ENCODE peak calls at places on chromosome 18, in eight cellular contexts. H is neuronal stem cell, X is fibroblast of lung, K is upper lobe of right lung, T is coronary artery, I is left ventricle myocardium inferior, M is tibial artery, N is IMR-90. R is an unnamed sample.

GRCh38 chr18:54382733-54383252 is 25.1 kb downstream of the C18orf54 start:
- DNase-seq in H (no peak), X (no peak), K (no peak), T (no peak), I (no peak), M (no peak), N (no peak), R (no peak)

GRCh38 chr18:62017618-62018017 is 124.8 kb upstream of the RNF152 start:
- DNase-seq in H (no peak), X (no peak), K (no peak), T (no peak), I (no peak), M (no peak), N (no peak), R (no peak)

GRCh38 chr18:46322411-46322891 is 218.3 kb downstream of the HAUS1 start:
- DNase-seq in H (no peak), X (peak; percentile 48), K (no peak), T (no peak), I (no peak), M (no peak), N (no peak), R (no peak)

GRCh38 chr18:46182633-46183401 is 78.6 kb downstream of the HAUS1 start:
- DNase-seq in H (no peak), X (peak; percentile 52), K (no peak), T (no peak), I (no peak), M (no peak), N (peak; percentile 34), R (no peak)

GRCh38 chr18:24246143-24246542 is 107.3 kb downstream of the CABYR start:
- DNase-seq in H (no peak), X (no peak), K (no peak), T (no peak), I (no peak), M (no peak), N (no peak), R (no peak)

GRCh38 chr18:64137914-64138313 is 11.0 kb downstream of the LINC00305 start:
- DNase-seq in H (no peak), X (no peak), K (no peak), T (no peak), I (no peak), M (no peak), N (no peak), R (no peak)

GRCh38 chr18:60870261-60870966 is 462.8 kb upstream of the CDH20 start:
- DNase-seq in H (no peak), X (no peak), K (no peak), T (no peak), I (no peak), M (no peak), N (no peak), R (no peak)

GRCh38 chr18:32771871-32772499 is 838 bp downstream of the KLHL14 start:
- DNase-seq in H (no peak), X (no peak), K (no peak), T (no peak), I (no peak), M (no peak), N (no peak), R (no peak)

GRCh38 chr18:51266736-51267135 is 69.3 kb upstream of the MEX3C start:
- DNase-seq in H (no peak), X (no peak), K (no peak), T (no peak), I (no peak), M (no peak), N (no peak), R (no peak)

GRCh38 chr18:49044898-49045297 is 94.1 kb upstream of the SMAD7 start:
- DNase-seq in H (no peak), X (no peak), K (no peak), T (no peak), I (no peak), M (no peak), N (no peak), R (no peak)

GRCh38 chr18:14922031-14922430 is 174.1 kb downstream of the ANKRD30B start:
- DNase-seq in H (no peak), X (no peak), K (no peak), T (peak; percentile 19), I (no peak), M (no peak), N (no peak), R (no peak)

GRCh38 chr18:12973562-12974213 is 17.5 kb upstream of the CEP192 start:
- DNase-seq in H (no peak), X (no peak), K (no peak), T (no peak), I (no peak), M (no peak), N (no peak), R (no peak)

GRCh38 chr18:62420151-62420512 is 95.0 kb downstream of the TNFRSF11A start:
- DNase-seq in H (no peak), X (peak; percentile 65), K (no peak), T (no peak), I (no peak), M (no peak), N (peak; percentile 34), R (no peak)

GRCh38 chr18:70289351-70290330 is 796 bp downstream of the SOCS6 start:
- DNase-seq in H (peak; percentile 36), X (peak; percentile 46), K (peak; percentile 77), T (no peak), I (peak; percentile 35), M (no peak), N (peak; percentile 31), R (peak; percentile 62)

GRCh38 chr18:31065036-31065773 is 22.7 kb upstream of the DSC3 start:
- DNase-seq in H (no peak), X (peak; percentile 10), K (no peak), T (no peak), I (no peak), M (no peak), N (no peak), R (no peak)

GRCh38 chr18:39939209-39939608 is 2015.8 kb upstream of the PIK3C3 start:
- DNase-seq in H (no peak), X (no peak), K (no peak), T (no peak), I (no peak), M (no peak), N (no peak), R (no peak)

GRCh38 chr18:27605107-27605834 is 420.2 kb upstream of the CHST9 start:
- DNase-seq in H (peak; percentile 85), X (peak; percentile 68), K (no peak), T (no peak), I (no peak), M (no peak), N (peak; percentile 65), R (no peak)

DNA sequence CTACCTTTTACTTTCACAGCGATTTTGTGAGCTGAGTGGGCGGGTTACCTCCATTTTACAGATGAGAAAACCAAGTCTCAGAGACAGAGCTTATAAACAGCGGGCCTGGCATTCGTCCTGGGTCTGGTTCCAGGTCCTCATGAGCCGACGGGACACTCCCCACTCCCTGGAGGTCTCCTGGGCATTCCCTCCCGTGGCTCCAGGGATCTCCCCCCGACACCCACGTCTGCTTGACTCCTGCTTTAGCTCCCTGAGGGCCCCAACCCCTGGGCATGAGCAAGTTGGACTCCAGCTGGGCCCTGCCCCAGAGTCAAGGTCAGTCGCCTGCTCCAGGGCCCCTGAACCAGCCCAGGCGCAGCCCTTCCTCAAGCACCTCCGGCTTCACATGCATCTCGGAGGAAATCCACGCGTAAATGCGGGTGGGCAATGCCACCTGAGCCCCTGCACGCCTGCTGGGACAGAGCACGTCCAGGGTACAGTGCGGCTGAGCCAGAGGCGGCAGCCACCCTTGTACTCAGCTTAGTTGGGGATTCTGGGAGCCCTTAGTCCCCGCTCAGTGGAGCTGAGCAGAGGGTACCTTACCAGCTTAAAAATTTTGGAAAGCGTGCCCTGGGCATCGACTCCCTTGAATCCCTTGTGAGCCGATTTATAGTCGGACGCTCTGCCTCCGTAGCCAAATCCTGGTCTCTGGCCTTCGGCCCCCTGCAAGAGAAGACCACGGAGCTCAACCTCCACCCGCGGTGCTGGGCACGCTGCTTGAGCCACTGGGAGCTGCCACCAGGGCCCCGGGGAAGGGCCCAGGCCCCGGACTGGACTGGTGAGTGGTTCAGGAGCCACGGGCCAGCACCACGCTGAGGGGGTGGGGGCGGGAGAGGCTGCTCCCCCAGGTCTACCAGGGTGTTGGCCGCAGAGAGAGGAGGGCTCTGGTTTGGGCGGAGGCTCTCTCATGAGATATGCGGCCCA is 148.1 kb downstream of the MBP start:
- DNase-seq in H (no peak), X (no peak), K (peak; percentile 51), T (peak; percentile 55), I (no peak), M (no peak), N (no peak), R (no peak)
- H3K27ac ChIP-seq in H (no peak overlapping the region), X (no peak overlapping the region), K (no peak overlapping the region), T (no peak overlapping the region), I (no peak overlapping the region), M (no peak overlapping the region), N (no peak overlapping the region), R (no peak overlapping the region)

DNA sequence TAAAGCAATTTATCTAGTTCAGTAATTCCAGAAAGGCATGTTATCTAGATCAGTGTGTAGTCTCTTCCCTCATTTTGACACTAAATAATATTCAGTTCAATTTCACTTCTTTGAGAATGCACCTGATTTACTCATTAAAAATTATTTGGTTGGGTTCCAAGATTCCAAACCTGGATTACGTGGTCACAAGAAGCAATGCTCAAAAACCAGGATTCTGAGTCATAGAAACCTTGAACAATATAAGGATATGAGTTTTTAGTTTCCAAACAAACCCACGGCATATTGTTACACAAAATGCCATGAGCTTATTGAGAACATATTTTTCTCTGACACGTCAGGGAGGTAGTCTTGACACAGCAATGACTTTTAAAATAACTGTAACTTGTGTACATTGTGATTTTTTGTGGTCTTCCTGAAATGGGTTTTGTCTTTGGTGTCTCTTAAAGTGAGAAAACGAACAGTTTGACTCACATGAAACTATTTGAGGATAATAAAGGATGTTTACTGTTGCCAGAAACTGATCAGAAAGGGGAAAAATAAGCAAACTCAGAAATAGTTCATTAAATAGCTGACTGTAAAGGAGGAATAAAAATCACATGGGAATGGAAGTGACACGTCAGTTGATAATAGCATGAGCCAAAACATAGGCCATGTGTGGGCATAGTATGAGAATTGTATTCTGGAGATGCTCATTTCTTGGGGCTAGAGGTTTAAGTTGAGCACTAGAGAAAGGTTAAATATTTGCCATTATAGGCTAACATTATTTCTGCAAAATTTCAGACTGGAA is 617.7 kb upstream of the CDH2 start:
- DNase-seq in H (no peak), X (peak; percentile 88), K (no peak), T (no peak), I (no peak), M (no peak), N (peak; percentile 55), R (no peak)
- H3K27ac ChIP-seq in H (no peak overlapping the region), X (no peak overlapping the region), K (no peak overlapping the region), T (no peak overlapping the region), I (no peak overlapping the region), M (no peak overlapping the region), N (no peak overlapping the region), R (peak overlapping the region; percentile 36)

DNA sequence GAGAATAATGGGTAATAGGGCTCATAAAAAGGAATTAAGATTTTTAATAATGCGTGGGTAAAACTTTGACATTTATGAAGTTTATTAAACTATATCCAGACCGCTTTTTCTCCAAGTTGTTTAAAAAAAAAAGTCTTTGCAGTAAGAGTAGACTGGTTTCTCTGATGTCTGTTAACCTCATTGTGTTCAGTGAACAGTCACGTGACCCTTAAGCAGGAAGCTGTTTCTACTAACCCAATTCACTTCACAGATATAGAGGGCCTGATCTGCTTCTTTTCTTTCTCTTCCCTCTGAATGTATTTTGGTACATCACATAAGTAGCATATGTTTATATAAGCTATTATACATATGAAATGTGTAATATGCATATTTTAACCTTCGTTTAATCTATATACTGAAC is 1011.3 kb upstream of the CELF4 start:
- DNase-seq in H (no peak), X (no peak), K (no peak), T (no peak), I (no peak), M (no peak), N (no peak), R (no peak)
- H3K27ac ChIP-seq in H (no peak overlapping the region), X (no peak overlapping the region), K (no peak overlapping the region), T (no peak overlapping the region), I (no peak overlapping the region), M (no peak overlapping the region), N (no peak overlapping the region), R (no peak overlapping the region)

GRCh38 chr18:58965930-58966662 is 101.4 kb downstream of the ZNF532 start:
- DNase-seq in H (no peak), X (no peak), K (no peak), T (no peak), I (no peak), M (no peak), N (no peak), R (no peak)
- H3K27ac ChIP-seq in H (peak overlapping the region; percentile 5), X (no peak overlapping the region), K (no peak overlapping the region), T (peak overlapping the region; percentile 59), I (peak overlapping the region; percentile 59), M (peak overlapping the region; percentile 63), N (peak overlapping the region; percentile 25), R (peak overlapping the region; percentile 2)